ENCODE peak calls at places on chromosome 21, in nine cellular contexts. One of them, this sample, is unnamed. For H3K4me1, the result is how much of the 10 kb centered on the place peaks cover.

GRCh38 chr21:33421713-33422393 is 18.6 kb downstream of the IFNGR2 start:
- DNase-seq in neural progenitor cell: no peak
- DNase-seq in A549: no peak
- DNase-seq in MM.1S: no peak
- DNase-seq in stomach: no peak
- DNase-seq in BE2C: no peak
- DNase-seq in fibroblast of lung: no peak
- DNase-seq in mammary epithelial cell: no peak
- DNase-seq in mucosa of descending colon: no peak
- DNase-seq in this sample: no peak

GRCh38 chr21:36803051-36803709 is 104.3 kb downstream of the SIM2 start:
- DNase-seq in stomach: no peak
- DNase-seq in A549: no peak
- DNase-seq in neural progenitor cell: no peak
- DNase-seq in mucosa of descending colon: no peak
- DNase-seq in MM.1S: no peak
- DNase-seq in BE2C: no peak
- DNase-seq in mammary epithelial cell: no peak
- DNase-seq in fibroblast of lung: no peak
- DNase-seq in this sample: no peak

GRCh38 chr21:42593815-42594157 is 59.6 kb upstream of the PDE9A start:
- DNase-seq in mucosa of descending colon: no peak
- DNase-seq in fibroblast of lung: no peak
- DNase-seq in stomach: no peak
- DNase-seq in MM.1S: no peak
- DNase-seq in BE2C: no peak
- DNase-seq in neural progenitor cell: no peak
- DNase-seq in A549: no peak
- DNase-seq in mammary epithelial cell: no peak
- DNase-seq in this sample: no peak

GRCh38 chr21:32200029-32200428 is 78.8 kb downstream of the MIS18A start:
- DNase-seq in fibroblast of lung: no peak
- DNase-seq in mammary epithelial cell: no peak
- DNase-seq in A549: no peak
- DNase-seq in mucosa of descending colon: no peak
- DNase-seq in stomach: no peak
- DNase-seq in MM.1S: no peak
- DNase-seq in neural progenitor cell: no peak
- DNase-seq in BE2C: no peak
- DNase-seq in this sample: no peak

GRCh38 chr21:44455524-44456206 is 355 bp downstream of the LRRC3 start:
- DNase-seq in A549: peak
- DNase-seq in MM.1S: no peak
- DNase-seq in fibroblast of lung: peak
- DNase-seq in mammary epithelial cell: peak
- DNase-seq in stomach: peak
- DNase-seq in neural progenitor cell: peak
- DNase-seq in BE2C: no peak
- DNase-seq in mucosa of descending colon: peak
- DNase-seq in this sample: peak

GRCh38 chr21:37788503-37788902 is 127.8 kb downstream of the KCNJ6 start:
- DNase-seq in neural progenitor cell: no peak
- DNase-seq in fibroblast of lung: no peak
- DNase-seq in stomach: no peak
- DNase-seq in mammary epithelial cell: no peak
- DNase-seq in A549: no peak
- DNase-seq in BE2C: no peak
- DNase-seq in MM.1S: peak
- DNase-seq in mucosa of descending colon: no peak
- DNase-seq in this sample: no peak

GRCh38 chr21:45034556-45035476 is 39.6 kb upstream of the ADARB1 start:
- DNase-seq in mucosa of descending colon: no peak
- DNase-seq in MM.1S: no peak
- DNase-seq in mammary epithelial cell: peak
- DNase-seq in fibroblast of lung: no peak
- DNase-seq in stomach: no peak
- DNase-seq in neural progenitor cell: no peak
- DNase-seq in A549: no peak
- DNase-seq in BE2C: no peak
- DNase-seq in this sample: peak

GRCh38 chr21:43318841-43319781 is 107.8 kb downstream of the SIK1 start:
- DNase-seq in BE2C: peak
- DNase-seq in A549: no peak
- DNase-seq in mammary epithelial cell: peak
- DNase-seq in mucosa of descending colon: no peak
- DNase-seq in MM.1S: no peak
- DNase-seq in neural progenitor cell: no peak
- DNase-seq in stomach: no peak
- DNase-seq in fibroblast of lung: peak
- DNase-seq in this sample: no peak

GRCh38 chr21:30600787-30601186 is at the start of gene KRTAP22-1:
- DNase-seq in MM.1S: no peak
- DNase-seq in stomach: no peak
- DNase-seq in mucosa of descending colon: no peak
- DNase-seq in mammary epithelial cell: no peak
- DNase-seq in BE2C: no peak
- DNase-seq in neural progenitor cell: no peak
- DNase-seq in A549: no peak
- DNase-seq in fibroblast of lung: no peak
- DNase-seq in this sample: no peak

GRCh38 chr21:36839123-36839522 is 127.3 kb downstream of the HLCS start:
- DNase-seq in A549: no peak
- DNase-seq in stomach: no peak
- DNase-seq in mucosa of descending colon: no peak
- DNase-seq in BE2C: no peak
- DNase-seq in neural progenitor cell: no peak
- DNase-seq in MM.1S: no peak
- DNase-seq in mammary epithelial cell: no peak
- DNase-seq in fibroblast of lung: peak
- DNase-seq in this sample: no peak

GRCh38 chr21:35658242-35658641 is 402.1 kb downstream of the SETD4 start:
- DNase-seq in mammary epithelial cell: peak
- DNase-seq in A549: no peak
- DNase-seq in fibroblast of lung: peak
- DNase-seq in MM.1S: no peak
- DNase-seq in neural progenitor cell: no peak
- DNase-seq in mucosa of descending colon: no peak
- DNase-seq in BE2C: no peak
- DNase-seq in stomach: no peak
- DNase-seq in this sample: no peak

GRCh38 chr21:35232545-35233176 is 183.6 kb upstream of the RUNX1 start:
- DNase-seq in stomach: peak
- DNase-seq in BE2C: no peak
- DNase-seq in fibroblast of lung: peak
- DNase-seq in neural progenitor cell: no peak
- DNase-seq in mammary epithelial cell: peak
- DNase-seq in MM.1S: no peak
- DNase-seq in A549: no peak
- DNase-seq in mucosa of descending colon: no peak
- DNase-seq in this sample: no peak

GRCh38 chr21:43467785-43468184 is 40.9 kb upstream of the SIK1 start:
- DNase-seq in MM.1S: no peak
- DNase-seq in stomach: no peak
- DNase-seq in A549: no peak
- DNase-seq in mammary epithelial cell: no peak
- DNase-seq in mucosa of descending colon: peak
- DNase-seq in BE2C: no peak
- DNase-seq in fibroblast of lung: no peak
- DNase-seq in neural progenitor cell: no peak
- DNase-seq in this sample: no peak

GRCh38 chr21:16159213-16159970 is 429.6 kb downstream of the USP25 start:
- DNase-seq in mucosa of descending colon: no peak
- DNase-seq in fibroblast of lung: peak
- DNase-seq in A549: no peak
- DNase-seq in MM.1S: no peak
- DNase-seq in stomach: no peak
- DNase-seq in mammary epithelial cell: no peak
- DNase-seq in neural progenitor cell: no peak
- DNase-seq in BE2C: no peak
- DNase-seq in this sample: no peak

GRCh38 chr21:36613554-36613953 is 85.4 kb upstream of the SIM2 start:
- DNase-seq in BE2C: no peak
- DNase-seq in MM.1S: no peak
- DNase-seq in fibroblast of lung: no peak
- DNase-seq in stomach: no peak
- DNase-seq in mucosa of descending colon: no peak
- DNase-seq in mammary epithelial cell: no peak
- DNase-seq in neural progenitor cell: no peak
- DNase-seq in A549: no peak
- DNase-seq in this sample: no peak

GRCh38 chr21:43810505-43811261 is 21.3 kb downstream of the RRP1 start:
- DNase-seq in MM.1S: peak
- DNase-seq in mammary epithelial cell: peak
- DNase-seq in fibroblast of lung: peak
- DNase-seq in A549: peak
- DNase-seq in neural progenitor cell: peak
- DNase-seq in BE2C: peak
- DNase-seq in stomach: peak
- DNase-seq in mucosa of descending colon: peak
- DNase-seq in this sample: peak

DNA sequence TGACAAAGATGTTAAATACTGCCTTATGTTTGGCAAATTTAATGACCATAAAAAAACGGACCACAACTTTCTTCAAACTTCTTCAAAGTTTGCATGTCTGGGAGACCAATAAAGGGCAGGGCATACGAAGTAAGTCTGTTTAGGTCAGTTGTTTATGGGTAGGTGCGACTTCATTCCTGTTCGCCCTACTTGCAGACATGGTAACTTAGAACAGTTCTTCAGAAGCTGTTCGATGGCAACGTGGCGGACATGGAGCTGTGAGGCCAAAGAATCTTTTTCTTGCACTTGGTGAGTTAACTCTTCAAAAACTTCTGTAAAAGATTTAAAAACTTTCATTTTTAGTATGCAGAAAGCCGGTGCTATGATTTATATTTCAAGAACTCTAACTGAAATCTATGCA is 25.9 kb downstream of the C21orf91 start:
- DNase-seq in neural progenitor cell: no peak
- DNase-seq in BE2C: no peak
- DNase-seq in MM.1S: no peak
- DNase-seq in fibroblast of lung: no peak
- DNase-seq in stomach: no peak
- DNase-seq in A549: no peak
- DNase-seq in mammary epithelial cell: no peak
- DNase-seq in mucosa of descending colon: no peak
- DNase-seq in this sample: no peak
- H3K4me1 ChIP-seq in neural progenitor cell: under half
- H3K4me1 ChIP-seq in BE2C: under half
- H3K4me1 ChIP-seq in MM.1S: half or more
- H3K4me1 ChIP-seq in fibroblast of lung: under half
- H3K4me1 ChIP-seq in stomach: under half
- H3K4me1 ChIP-seq in A549: under half
- H3K4me1 ChIP-seq in mammary epithelial cell: under half
- H3K4me1 ChIP-seq in mucosa of descending colon: under half
- H3K4me1 ChIP-seq in this sample: under half

GRCh38 chr21:26119906-26120305 is 50.7 kb downstream of the APP start:
- DNase-seq in mucosa of descending colon: no peak
- DNase-seq in mammary epithelial cell: no peak
- DNase-seq in A549: no peak
- DNase-seq in MM.1S: no peak
- DNase-seq in BE2C: no peak
- DNase-seq in neural progenitor cell: no peak
- DNase-seq in stomach: no peak
- DNase-seq in fibroblast of lung: no peak
- DNase-seq in this sample: no peak

GRCh38 chr21:26118928-26119540 is 51.5 kb downstream of the APP start:
- DNase-seq in A549: no peak
- DNase-seq in mucosa of descending colon: no peak
- DNase-seq in BE2C: no peak
- DNase-seq in stomach: no peak
- DNase-seq in mammary epithelial cell: no peak
- DNase-seq in neural progenitor cell: no peak
- DNase-seq in fibroblast of lung: no peak
- DNase-seq in MM.1S: no peak
- DNase-seq in this sample: no peak

GRCh38 chr21:26117972-26118367 is 52.6 kb downstream of the APP start:
- DNase-seq in stomach: no peak
- DNase-seq in mucosa of descending colon: no peak
- DNase-seq in neural progenitor cell: no peak
- DNase-seq in A549: no peak
- DNase-seq in mammary epithelial cell: no peak
- DNase-seq in BE2C: no peak
- DNase-seq in fibroblast of lung: no peak
- DNase-seq in MM.1S: no peak
- DNase-seq in this sample: no peak

GRCh38 chr21:26123012-26123411 is 47.6 kb downstream of the APP start:
- DNase-seq in fibroblast of lung: no peak
- DNase-seq in mammary epithelial cell: no peak
- DNase-seq in BE2C: no peak
- DNase-seq in neural progenitor cell: no peak
- DNase-seq in MM.1S: no peak
- DNase-seq in mucosa of descending colon: no peak
- DNase-seq in stomach: no peak
- DNase-seq in A549: no peak
- DNase-seq in this sample: no peak

GRCh38 chr21:26120833-26121232 is 49.7 kb downstream of the APP start:
- DNase-seq in mammary epithelial cell: peak
- DNase-seq in A549: no peak
- DNase-seq in BE2C: no peak
- DNase-seq in stomach: no peak
- DNase-seq in MM.1S: no peak
- DNase-seq in mucosa of descending colon: no peak
- DNase-seq in neural progenitor cell: no peak
- DNase-seq in fibroblast of lung: no peak
- DNase-seq in this sample: no peak
- H3K4me3 ChIP-seq in mammary epithelial cell: no peak
- H3K4me3 ChIP-seq in A549: no peak
- H3K4me3 ChIP-seq in BE2C: no peak
- H3K4me3 ChIP-seq in stomach: no peak
- H3K4me3 ChIP-seq in MM.1S: no peak
- H3K4me3 ChIP-seq in mucosa of descending colon: no peak
- H3K4me3 ChIP-seq in neural progenitor cell: no peak
- H3K4me3 ChIP-seq in fibroblast of lung: no peak
- H3K4me3 ChIP-seq in this sample: no peak

GRCh38 chr21:46314441-46315020 is 9.1 kb downstream of the C21orf58 start:
- DNase-seq in mucosa of descending colon: no peak
- DNase-seq in MM.1S: no peak
- DNase-seq in BE2C: no peak
- DNase-seq in stomach: no peak
- DNase-seq in neural progenitor cell: no peak
- DNase-seq in mammary epithelial cell: no peak
- DNase-seq in A549: no peak
- DNase-seq in fibroblast of lung: no peak
- DNase-seq in this sample: no peak
- TF ChIP-seq CTCF in mucosa of descending colon: no peak
- TF ChIP-seq CTCF in MM.1S: no peak
- TF ChIP-seq CTCF in BE2C: no peak
- TF ChIP-seq CTCF in stomach: no peak
- TF ChIP-seq CTCF in neural progenitor cell: no peak
- TF ChIP-seq CTCF in mammary epithelial cell: no peak
- TF ChIP-seq CTCF in A549: no peak
- TF ChIP-seq CTCF in fibroblast of lung: no peak
- TF ChIP-seq CTCF in this sample: no peak

DNA sequence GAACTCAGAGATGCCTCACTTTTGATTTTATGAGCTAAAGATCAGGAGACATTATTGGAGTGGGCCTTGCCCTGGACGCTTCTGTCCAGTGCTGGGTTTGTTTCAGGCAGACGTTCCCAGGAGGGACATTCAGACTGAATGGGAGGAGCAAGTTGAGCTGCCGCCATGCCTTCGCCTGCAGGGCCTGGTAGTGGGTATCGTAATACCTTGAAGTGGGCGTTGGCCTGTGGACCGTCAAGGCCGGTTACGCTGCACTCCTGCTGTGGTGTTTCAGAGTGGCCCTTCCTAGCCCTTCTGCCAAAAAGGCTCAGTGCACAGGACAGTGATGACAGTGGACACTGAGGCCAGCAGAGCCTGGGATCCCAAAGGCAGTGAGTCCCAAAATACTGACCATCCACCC is 1.6 kb downstream of the FAM3B start:
- DNase-seq in stomach: no peak
- DNase-seq in neural progenitor cell: no peak
- DNase-seq in A549: no peak
- DNase-seq in BE2C: no peak
- DNase-seq in mammary epithelial cell: no peak
- DNase-seq in MM.1S: no peak
- DNase-seq in mucosa of descending colon: no peak
- DNase-seq in fibroblast of lung: no peak
- DNase-seq in this sample: no peak
- H3K4me1 ChIP-seq in stomach: under half
- H3K4me1 ChIP-seq in neural progenitor cell: under half
- H3K4me1 ChIP-seq in A549: under half
- H3K4me1 ChIP-seq in BE2C: under half
- H3K4me1 ChIP-seq in mammary epithelial cell: under half
- H3K4me1 ChIP-seq in MM.1S: under half
- H3K4me1 ChIP-seq in mucosa of descending colon: under half
- H3K4me1 ChIP-seq in fibroblast of lung: under half
- H3K4me1 ChIP-seq in this sample: under half

This sample was measured in upper lobe of right lung.